ENCODE peak calls at places on chromosomes 4 and X, in five cellular contexts. One of them, this sample, is unnamed.

GRCh38 chrX:44314259-44314734 is 29.2 kb downstream of the EFHC2 start:
- DNase-seq in RWPE2: no peak
- DNase-seq in sigmoid colon: no peak
- DNase-seq in astrocyte: peak; percentile 57
- DNase-seq in tibial nerve: no peak
- DNase-seq in this sample: no peak

GRCh38 chrX:39755152-39756032 is 342.4 kb downstream of the BCOR start:
- DNase-seq in astrocyte: peak; percentile 94
- DNase-seq in tibial nerve: peak; percentile 62
- DNase-seq in sigmoid colon: peak; percentile 96
- DNase-seq in RWPE2: peak; percentile 87
- DNase-seq in this sample: peak; percentile 94

GRCh38 chrX:126063984-126064383 is 102.1 kb downstream of the DCAF12L2 start:
- DNase-seq in astrocyte: no peak
- DNase-seq in RWPE2: no peak
- DNase-seq in sigmoid colon: no peak
- DNase-seq in tibial nerve: no peak
- DNase-seq in this sample: no peak

GRCh38 chr4:2305766-2306501 is 44.0 kb upstream of the MXD4 start:
- DNase-seq in RWPE2: no peak
- DNase-seq in sigmoid colon: no peak
- DNase-seq in tibial nerve: no peak
- DNase-seq in astrocyte: no peak
- DNase-seq in this sample: no peak

GRCh38 chr4:24121395-24122175 is 231.7 kb upstream of the PPARGC1A start:
- DNase-seq in RWPE2: no peak
- DNase-seq in sigmoid colon: no peak
- DNase-seq in astrocyte: peak; percentile 38
- DNase-seq in tibial nerve: no peak
- DNase-seq in this sample: no peak

GRCh38 chr4:72006576-72006975 is 25.2 kb upstream of the NPFFR2 start:
- DNase-seq in tibial nerve: no peak
- DNase-seq in RWPE2: no peak
- DNase-seq in sigmoid colon: no peak
- DNase-seq in astrocyte: peak; percentile 89
- DNase-seq in this sample: no peak

GRCh38 chr4:83370640-83370906 is 35.9 kb upstream of the HPSE start:
- DNase-seq in sigmoid colon: no peak
- DNase-seq in RWPE2: no peak
- DNase-seq in astrocyte: peak; percentile 33
- DNase-seq in tibial nerve: no peak
- DNase-seq in this sample: no peak

GRCh38 chrX:13764765-13765164 is 30.2 kb downstream of the OFD1 start:
- DNase-seq in tibial nerve: no peak
- DNase-seq in astrocyte: no peak
- DNase-seq in sigmoid colon: no peak
- DNase-seq in RWPE2: no peak
- DNase-seq in this sample: no peak

GRCh38 chr4:4613641-4614286 is 71.9 kb upstream of the STX18 start:
- DNase-seq in tibial nerve: no peak
- DNase-seq in sigmoid colon: no peak
- DNase-seq in astrocyte: no peak
- DNase-seq in RWPE2: no peak
- DNase-seq in this sample: no peak

GRCh38 chr4:87933337-87933736 is 42.2 kb upstream of the SPP1 start:
- DNase-seq in tibial nerve: no peak
- DNase-seq in RWPE2: no peak
- DNase-seq in sigmoid colon: no peak
- DNase-seq in astrocyte: no peak
- DNase-seq in this sample: no peak

GRCh38 chr4:54493862-54494261 is 163.9 kb upstream of the KIT start:
- DNase-seq in sigmoid colon: no peak
- DNase-seq in tibial nerve: no peak
- DNase-seq in RWPE2: no peak
- DNase-seq in astrocyte: no peak
- DNase-seq in this sample: no peak

GRCh38 chr4:122500852-122501501 is 44.5 kb upstream of the IL2 start:
- DNase-seq in tibial nerve: no peak
- DNase-seq in sigmoid colon: no peak
- DNase-seq in RWPE2: no peak
- DNase-seq in astrocyte: peak; percentile 61
- DNase-seq in this sample: no peak
- H3K4me1 ChIP-seq in tibial nerve: no peaks in the 10 kb centered on the region
- H3K4me1 ChIP-seq in sigmoid colon: no peaks in the 10 kb centered on the region
- H3K4me1 ChIP-seq in RWPE2: no peaks in the 10 kb centered on the region
- H3K4me1 ChIP-seq in astrocyte: no peaks in the 10 kb centered on the region
- H3K4me1 ChIP-seq in this sample: no peaks in the 10 kb centered on the region

GRCh38 chrX:101407748-101408529 is at the start of the genes GLA and HNRNPH2:
- DNase-seq in sigmoid colon: peak; percentile 96
- DNase-seq in RWPE2: peak; percentile 84
- DNase-seq in tibial nerve: peak; percentile 97
- DNase-seq in astrocyte: peak; percentile 98
- DNase-seq in this sample: peak; percentile 95
- TF ChIP-seq CTCF in sigmoid colon: no peak
- TF ChIP-seq CTCF in RWPE2: no peak
- TF ChIP-seq CTCF in tibial nerve: no peak
- TF ChIP-seq CTCF in astrocyte: no peak
- TF ChIP-seq CTCF in this sample: no peak

GRCh38 chr4:147851135-147851534 is 119.2 kb downstream of the ARHGAP10 start:
- DNase-seq in sigmoid colon: no peak
- DNase-seq in RWPE2: no peak
- DNase-seq in tibial nerve: no peak
- DNase-seq in astrocyte: no peak
- DNase-seq in this sample: no peak

GRCh38 chr4:147848634-147849033 is 116.7 kb downstream of the ARHGAP10 start:
- DNase-seq in tibial nerve: no peak
- DNase-seq in sigmoid colon: no peak
- DNase-seq in RWPE2: no peak
- DNase-seq in astrocyte: no peak
- DNase-seq in this sample: no peak

GRCh38 chr4:147855670-147856069 is 123.8 kb downstream of the ARHGAP10 start:
- DNase-seq in astrocyte: no peak
- DNase-seq in sigmoid colon: no peak
- DNase-seq in RWPE2: no peak
- DNase-seq in tibial nerve: peak; percentile 59
- DNase-seq in this sample: no peak

GRCh38 chr4:147853706-147854105 is 121.8 kb downstream of the ARHGAP10 start:
- DNase-seq in RWPE2: no peak
- DNase-seq in astrocyte: no peak
- DNase-seq in tibial nerve: no peak
- DNase-seq in sigmoid colon: no peak
- DNase-seq in this sample: no peak

DNA sequence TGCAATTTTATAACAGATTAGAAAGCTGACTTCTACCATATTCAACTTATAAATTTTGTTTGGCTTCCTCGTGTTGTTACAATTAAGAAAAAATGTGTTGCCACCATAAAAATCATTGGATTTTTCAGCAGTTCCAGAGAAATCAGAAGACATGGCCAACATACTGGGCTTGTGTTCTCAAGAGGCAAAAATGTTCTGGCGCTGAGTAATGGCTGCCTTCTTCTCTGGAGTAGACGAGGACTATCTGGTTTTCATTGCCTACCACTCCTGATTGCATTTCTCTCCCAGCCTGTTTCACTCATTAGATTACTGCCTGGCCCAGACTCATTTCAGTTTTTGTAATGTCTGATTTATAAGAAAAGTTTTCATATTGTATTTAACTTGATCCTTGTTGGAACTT is 122.3 kb downstream of the ARHGAP10 start:
- DNase-seq in RWPE2: no peak
- DNase-seq in tibial nerve: no peak
- DNase-seq in sigmoid colon: no peak
- DNase-seq in astrocyte: no peak
- DNase-seq in this sample: no peak
- H3K27ac ChIP-seq in RWPE2: no peak overlapping the region
- H3K27ac ChIP-seq in tibial nerve: peak overlapping the region; percentile 73
- H3K27ac ChIP-seq in sigmoid colon: peak overlapping the region; percentile 81
- H3K27ac ChIP-seq in astrocyte: no peak overlapping the region
- H3K27ac ChIP-seq in this sample: peak overlapping the region; percentile 53

GRCh38 chr4:153532227-153532626 is 66.1 kb downstream of the TMEM131L start:
- DNase-seq in RWPE2: no peak
- DNase-seq in sigmoid colon: no peak
- DNase-seq in tibial nerve: no peak
- DNase-seq in astrocyte: no peak
- DNase-seq in this sample: no peak

GRCh38 chr4:153530996-153531375 is 64.8 kb downstream of the TMEM131L start:
- DNase-seq in astrocyte: no peak
- DNase-seq in RWPE2: no peak
- DNase-seq in sigmoid colon: no peak
- DNase-seq in tibial nerve: no peak
- DNase-seq in this sample: no peak

GRCh38 chr4:153532636-153533035 is 66.5 kb downstream of the TMEM131L start:
- DNase-seq in astrocyte: no peak
- DNase-seq in sigmoid colon: no peak
- DNase-seq in RWPE2: no peak
- DNase-seq in tibial nerve: no peak
- DNase-seq in this sample: no peak

GRCh38 chr4:153534792-153535629 is 68.9 kb downstream of the TMEM131L start:
- DNase-seq in tibial nerve: no peak
- DNase-seq in astrocyte: no peak
- DNase-seq in RWPE2: no peak
- DNase-seq in sigmoid colon: no peak
- DNase-seq in this sample: no peak

GRCh38 chr4:153533387-153533786 is 67.2 kb downstream of the TMEM131L start:
- DNase-seq in tibial nerve: no peak
- DNase-seq in astrocyte: no peak
- DNase-seq in RWPE2: no peak
- DNase-seq in sigmoid colon: no peak
- DNase-seq in this sample: no peak
- H3K4me1 ChIP-seq in tibial nerve: peaks cover 49% of the 10 kb centered on the region
- H3K4me1 ChIP-seq in astrocyte: peaks cover 3% of the 10 kb centered on the region
- H3K4me1 ChIP-seq in RWPE2: no peaks in the 10 kb centered on the region
- H3K4me1 ChIP-seq in sigmoid colon: no peaks in the 10 kb centered on the region
- H3K4me1 ChIP-seq in this sample: peaks cover 100% of the 10 kb centered on the region

GRCh38 chrX:23012636-23013035 is 12.9 kb downstream of the DDX53 start:
- DNase-seq in RWPE2: no peak
- DNase-seq in astrocyte: no peak
- DNase-seq in sigmoid colon: no peak
- DNase-seq in tibial nerve: no peak
- DNase-seq in this sample: no peak

GRCh38 chrX:23003121-23003520 is 3.4 kb downstream of the DDX53 start:
- DNase-seq in RWPE2: no peak
- DNase-seq in tibial nerve: no peak
- DNase-seq in sigmoid colon: no peak
- DNase-seq in astrocyte: peak; percentile 36
- DNase-seq in this sample: no peak

GRCh38 chrX:23012162-23012561 is 12.4 kb downstream of the DDX53 start:
- DNase-seq in RWPE2: no peak
- DNase-seq in astrocyte: no peak
- DNase-seq in sigmoid colon: no peak
- DNase-seq in tibial nerve: no peak
- DNase-seq in this sample: no peak

DNA sequence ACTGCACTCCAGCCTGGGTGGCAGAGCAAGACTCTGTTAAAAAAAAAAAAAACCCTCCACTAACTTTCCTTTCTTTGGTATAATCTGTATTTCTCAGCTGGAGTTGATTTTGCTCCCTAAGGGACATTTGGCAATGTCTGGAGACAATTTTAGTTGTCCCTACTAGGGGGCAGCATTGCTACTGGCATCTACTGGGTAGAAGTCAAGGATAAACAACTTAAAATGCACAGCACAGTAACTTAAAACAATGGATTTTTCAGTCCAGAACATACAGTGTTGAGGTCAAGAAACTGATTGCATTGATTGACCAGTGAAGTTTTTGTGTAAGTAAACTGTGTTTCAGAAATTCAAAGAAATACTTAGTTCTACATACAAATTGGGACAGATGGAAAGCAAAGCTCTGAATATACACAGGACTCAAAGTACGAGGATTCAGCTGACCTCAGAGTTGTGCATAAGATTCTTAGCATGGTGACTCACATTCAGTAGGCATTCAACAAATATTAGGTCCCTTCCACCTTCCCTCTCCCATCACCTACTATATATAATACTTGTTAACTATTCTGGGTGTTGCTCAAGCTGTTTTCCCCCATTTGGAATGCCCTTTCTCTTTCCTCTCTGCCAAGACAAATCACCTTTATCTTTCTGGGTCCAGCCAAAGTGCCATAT is 8.8 kb downstream of the DDX53 start:
- DNase-seq in astrocyte: peak; percentile 34
- DNase-seq in tibial nerve: no peak
- DNase-seq in sigmoid colon: no peak
- DNase-seq in RWPE2: no peak
- DNase-seq in this sample: no peak
- TF ChIP-seq CTCF in astrocyte: peak; percentile 53
- TF ChIP-seq CTCF in tibial nerve: no peak
- TF ChIP-seq CTCF in sigmoid colon: peak; percentile 28
- TF ChIP-seq CTCF in RWPE2: peak; percentile 34
- TF ChIP-seq CTCF in this sample: peak; percentile 24

GRCh38 chr4:58515206-58515605 is 1405.0 kb upstream of the IGFBP7 start:
- DNase-seq in sigmoid colon: no peak
- DNase-seq in RWPE2: no peak
- DNase-seq in astrocyte: no peak
- DNase-seq in tibial nerve: no peak
- DNase-seq in this sample: no peak
- H3K27ac ChIP-seq in sigmoid colon: no peak overlapping the region
- H3K27ac ChIP-seq in RWPE2: no peak overlapping the region
- H3K27ac ChIP-seq in astrocyte: no peak overlapping the region
- H3K27ac ChIP-seq in tibial nerve: no peak overlapping the region
- H3K27ac ChIP-seq in this sample: no peak overlapping the region